ENCODE peak calls at places on chromosomes 6 and 20, in ten cellular contexts. One of them, this sample, is unnamed.

GRCh38 chr6:15503346-15503680 is 159.5 kb downstream of the DTNBP1 start:
- DNase-seq in activated CD8-positive, alpha-beta memory T cell treated with anti-CD3 and anti-CD28 coated beads, Interleukin-2, amount 50 U/mL, for 4 hours: peak
- DNase-seq in neural crest cell: no peak
- DNase-seq in activated T-cell treated with anti-CD3 and anti-CD28 coated beads for 1 hour: no peak
- DNase-seq in stomach: no peak
- DNase-seq in NCI-H187: no peak
- DNase-seq in B cell: no peak
- DNase-seq in fibroblast of lung: no peak
- DNase-seq in HS-27A: no peak
- DNase-seq in NCI-H1694: no peak
- DNase-seq in this sample: no peak

GRCh38 chr6:75089921-75090320 is 115.9 kb downstream of the COL12A1 start:
- DNase-seq in fibroblast of lung: no peak
- DNase-seq in NCI-H187: no peak
- DNase-seq in activated CD8-positive, alpha-beta memory T cell treated with anti-CD3 and anti-CD28 coated beads, Interleukin-2, amount 50 U/mL, for 4 hours: no peak
- DNase-seq in neural crest cell: no peak
- DNase-seq in activated T-cell treated with anti-CD3 and anti-CD28 coated beads for 1 hour: no peak
- DNase-seq in B cell: no peak
- DNase-seq in HS-27A: no peak
- DNase-seq in NCI-H1694: no peak
- DNase-seq in stomach: no peak
- DNase-seq in this sample: no peak

GRCh38 chr20:41654292-41654691 is 36.1 kb upstream of the CHD6 start:
- DNase-seq in HS-27A: no peak
- DNase-seq in activated CD8-positive, alpha-beta memory T cell treated with anti-CD3 and anti-CD28 coated beads, Interleukin-2, amount 50 U/mL, for 4 hours: no peak
- DNase-seq in activated T-cell treated with anti-CD3 and anti-CD28 coated beads for 1 hour: no peak
- DNase-seq in fibroblast of lung: no peak
- DNase-seq in stomach: peak
- DNase-seq in NCI-H187: peak
- DNase-seq in NCI-H1694: no peak
- DNase-seq in B cell: no peak
- DNase-seq in neural crest cell: no peak
- DNase-seq in this sample: no peak

GRCh38 chr6:3323696-3324261 is 65.0 kb downstream of the PSMG4 start:
- DNase-seq in activated CD8-positive, alpha-beta memory T cell treated with anti-CD3 and anti-CD28 coated beads, Interleukin-2, amount 50 U/mL, for 4 hours: no peak
- DNase-seq in neural crest cell: no peak
- DNase-seq in fibroblast of lung: no peak
- DNase-seq in B cell: no peak
- DNase-seq in HS-27A: no peak
- DNase-seq in NCI-H1694: no peak
- DNase-seq in stomach: no peak
- DNase-seq in activated T-cell treated with anti-CD3 and anti-CD28 coated beads for 1 hour: no peak
- DNase-seq in NCI-H187: no peak
- DNase-seq in this sample: no peak

GRCh38 chr20:52105573-52106422 is 85.8 kb downstream of the ZFP64 start:
- DNase-seq in fibroblast of lung: peak
- DNase-seq in NCI-H187: no peak
- DNase-seq in neural crest cell: peak
- DNase-seq in activated CD8-positive, alpha-beta memory T cell treated with anti-CD3 and anti-CD28 coated beads, Interleukin-2, amount 50 U/mL, for 4 hours: no peak
- DNase-seq in activated T-cell treated with anti-CD3 and anti-CD28 coated beads for 1 hour: no peak
- DNase-seq in HS-27A: no peak
- DNase-seq in NCI-H1694: no peak
- DNase-seq in B cell: no peak
- DNase-seq in stomach: no peak
- DNase-seq in this sample: peak

GRCh38 chr6:36202101-36202500 is 5.6 kb downstream of the BRPF3 start:
- DNase-seq in NCI-H1694: no peak
- DNase-seq in HS-27A: no peak
- DNase-seq in neural crest cell: no peak
- DNase-seq in fibroblast of lung: no peak
- DNase-seq in stomach: no peak
- DNase-seq in activated CD8-positive, alpha-beta memory T cell treated with anti-CD3 and anti-CD28 coated beads, Interleukin-2, amount 50 U/mL, for 4 hours: no peak
- DNase-seq in B cell: no peak
- DNase-seq in NCI-H187: no peak
- DNase-seq in activated T-cell treated with anti-CD3 and anti-CD28 coated beads for 1 hour: no peak
- DNase-seq in this sample: no peak

GRCh38 chr20:34074101-34074760 is 37.8 kb downstream of the EIF2S2 start:
- DNase-seq in neural crest cell: no peak
- DNase-seq in NCI-H187: no peak
- DNase-seq in HS-27A: no peak
- DNase-seq in stomach: no peak
- DNase-seq in fibroblast of lung: no peak
- DNase-seq in B cell: no peak
- DNase-seq in activated CD8-positive, alpha-beta memory T cell treated with anti-CD3 and anti-CD28 coated beads, Interleukin-2, amount 50 U/mL, for 4 hours: no peak
- DNase-seq in NCI-H1694: no peak
- DNase-seq in activated T-cell treated with anti-CD3 and anti-CD28 coated beads for 1 hour: no peak
- DNase-seq in this sample: no peak

GRCh38 chr6:149443411-149444181 is 41.2 kb downstream of the ZC3H12D start:
- DNase-seq in HS-27A: no peak
- DNase-seq in neural crest cell: no peak
- DNase-seq in fibroblast of lung: peak
- DNase-seq in activated CD8-positive, alpha-beta memory T cell treated with anti-CD3 and anti-CD28 coated beads, Interleukin-2, amount 50 U/mL, for 4 hours: no peak
- DNase-seq in NCI-H187: no peak
- DNase-seq in B cell: no peak
- DNase-seq in NCI-H1694: no peak
- DNase-seq in activated T-cell treated with anti-CD3 and anti-CD28 coated beads for 1 hour: no peak
- DNase-seq in stomach: no peak
- DNase-seq in this sample: no peak

GRCh38 chr6:45054610-45055009 is 273.5 kb upstream of the RUNX2 start:
- DNase-seq in fibroblast of lung: no peak
- DNase-seq in neural crest cell: no peak
- DNase-seq in B cell: no peak
- DNase-seq in activated CD8-positive, alpha-beta memory T cell treated with anti-CD3 and anti-CD28 coated beads, Interleukin-2, amount 50 U/mL, for 4 hours: no peak
- DNase-seq in HS-27A: no peak
- DNase-seq in NCI-H1694: no peak
- DNase-seq in activated T-cell treated with anti-CD3 and anti-CD28 coated beads for 1 hour: no peak
- DNase-seq in stomach: no peak
- DNase-seq in NCI-H187: no peak
- DNase-seq in this sample: no peak

GRCh38 chr20:1301031-1301529 is 27.9 kb downstream of the SDCBP2 start:
- DNase-seq in HS-27A: no peak
- DNase-seq in activated T-cell treated with anti-CD3 and anti-CD28 coated beads for 1 hour: peak
- DNase-seq in B cell: no peak
- DNase-seq in fibroblast of lung: peak
- DNase-seq in stomach: no peak
- DNase-seq in neural crest cell: no peak
- DNase-seq in NCI-H187: no peak
- DNase-seq in NCI-H1694: no peak
- DNase-seq in activated CD8-positive, alpha-beta memory T cell treated with anti-CD3 and anti-CD28 coated beads, Interleukin-2, amount 50 U/mL, for 4 hours: peak
- DNase-seq in this sample: no peak

GRCh38 chr6:48744948-48745347 is 634.0 kb upstream of the PTCHD4 start:
- DNase-seq in NCI-H187: no peak
- DNase-seq in activated T-cell treated with anti-CD3 and anti-CD28 coated beads for 1 hour: no peak
- DNase-seq in NCI-H1694: no peak
- DNase-seq in neural crest cell: no peak
- DNase-seq in HS-27A: no peak
- DNase-seq in activated CD8-positive, alpha-beta memory T cell treated with anti-CD3 and anti-CD28 coated beads, Interleukin-2, amount 50 U/mL, for 4 hours: no peak
- DNase-seq in stomach: no peak
- DNase-seq in B cell: no peak
- DNase-seq in fibroblast of lung: peak
- DNase-seq in this sample: no peak

GRCh38 chr20:63782521-63782971 is 43.0 kb downstream of the SLC2A4RG start:
- DNase-seq in activated T-cell treated with anti-CD3 and anti-CD28 coated beads for 1 hour: no peak
- DNase-seq in B cell: no peak
- DNase-seq in NCI-H187: no peak
- DNase-seq in activated CD8-positive, alpha-beta memory T cell treated with anti-CD3 and anti-CD28 coated beads, Interleukin-2, amount 50 U/mL, for 4 hours: no peak
- DNase-seq in neural crest cell: no peak
- DNase-seq in stomach: no peak
- DNase-seq in HS-27A: no peak
- DNase-seq in fibroblast of lung: no peak
- DNase-seq in NCI-H1694: no peak
- DNase-seq in this sample: no peak

This sample was measured in progenitor cell of endocrine pancreas.